ENCODE peak calls at places on chromosomes 7 and 10, in seven cellular contexts. One of them, this sample, is unnamed.

GRCh38 chr7:43692582-43693373 is 36.5 kb downstream of the COA1 start:
- DNase-seq in stimulated activated CD4-positive, alpha-beta T cell treated with anti-CD3 and anti-CD28 coated beads, Interleukin-15, amount 100 ng/mL, for 24 hours: no peak
- DNase-seq in AG04449: no peak
- DNase-seq in NCI-H1436: no peak
- DNase-seq in central memory CD4-positive, alpha-beta T cell: no peak
- DNase-seq in nephron progenitor cell: no peak
- DNase-seq in HS-27A: no peak
- DNase-seq in this sample: no peak

GRCh38 chr10:123997013-123997412 is 96.4 kb downstream of the CHST15 start:
- DNase-seq in nephron progenitor cell: no peak
- DNase-seq in stimulated activated CD4-positive, alpha-beta T cell treated with anti-CD3 and anti-CD28 coated beads, Interleukin-15, amount 100 ng/mL, for 24 hours: no peak
- DNase-seq in NCI-H1436: no peak
- DNase-seq in HS-27A: no peak
- DNase-seq in AG04449: no peak
- DNase-seq in central memory CD4-positive, alpha-beta T cell: no peak
- DNase-seq in this sample: no peak

GRCh38 chr10:5094265-5095205 is at the start of gene AKR1C3:
- DNase-seq in nephron progenitor cell: no peak
- DNase-seq in HS-27A: no peak
- DNase-seq in stimulated activated CD4-positive, alpha-beta T cell treated with anti-CD3 and anti-CD28 coated beads, Interleukin-15, amount 100 ng/mL, for 24 hours: no peak
- DNase-seq in AG04449: no peak
- DNase-seq in central memory CD4-positive, alpha-beta T cell: peak
- DNase-seq in NCI-H1436: no peak
- DNase-seq in this sample: no peak

GRCh38 chr7:102875700-102876192 is 37.1 kb upstream of the LRRC17 start:
- DNase-seq in nephron progenitor cell: no peak
- DNase-seq in HS-27A: peak
- DNase-seq in NCI-H1436: no peak
- DNase-seq in AG04449: peak
- DNase-seq in central memory CD4-positive, alpha-beta T cell: no peak
- DNase-seq in stimulated activated CD4-positive, alpha-beta T cell treated with anti-CD3 and anti-CD28 coated beads, Interleukin-15, amount 100 ng/mL, for 24 hours: peak
- DNase-seq in this sample: no peak

GRCh38 chr10:35399414-35400009 is 63.2 kb downstream of the CCNY start:
- DNase-seq in HS-27A: no peak
- DNase-seq in NCI-H1436: no peak
- DNase-seq in nephron progenitor cell: no peak
- DNase-seq in AG04449: no peak
- DNase-seq in central memory CD4-positive, alpha-beta T cell: no peak
- DNase-seq in stimulated activated CD4-positive, alpha-beta T cell treated with anti-CD3 and anti-CD28 coated beads, Interleukin-15, amount 100 ng/mL, for 24 hours: no peak
- DNase-seq in this sample: no peak

GRCh38 chr10:131997366-131998049 is 15.8 kb upstream of the BNIP3 start:
- DNase-seq in nephron progenitor cell: peak
- DNase-seq in NCI-H1436: no peak
- DNase-seq in central memory CD4-positive, alpha-beta T cell: no peak
- DNase-seq in AG04449: peak
- DNase-seq in HS-27A: no peak
- DNase-seq in stimulated activated CD4-positive, alpha-beta T cell treated with anti-CD3 and anti-CD28 coated beads, Interleukin-15, amount 100 ng/mL, for 24 hours: no peak
- DNase-seq in this sample: no peak

GRCh38 chr10:8065651-8066050 is 11.2 kb downstream of the GATA3 start:
- DNase-seq in stimulated activated CD4-positive, alpha-beta T cell treated with anti-CD3 and anti-CD28 coated beads, Interleukin-15, amount 100 ng/mL, for 24 hours: no peak
- DNase-seq in AG04449: no peak
- DNase-seq in NCI-H1436: no peak
- DNase-seq in HS-27A: no peak
- DNase-seq in nephron progenitor cell: no peak
- DNase-seq in central memory CD4-positive, alpha-beta T cell: no peak
- DNase-seq in this sample: no peak

GRCh38 chr10:117201826-117202225 is 4.5 kb downstream of the KCNK18 start:
- DNase-seq in central memory CD4-positive, alpha-beta T cell: no peak
- DNase-seq in NCI-H1436: no peak
- DNase-seq in AG04449: no peak
- DNase-seq in stimulated activated CD4-positive, alpha-beta T cell treated with anti-CD3 and anti-CD28 coated beads, Interleukin-15, amount 100 ng/mL, for 24 hours: no peak
- DNase-seq in HS-27A: no peak
- DNase-seq in nephron progenitor cell: no peak
- DNase-seq in this sample: no peak

GRCh38 chr7:4270941-4271715 is 411.0 kb upstream of the FOXK1 start:
- DNase-seq in NCI-H1436: no peak
- DNase-seq in HS-27A: no peak
- DNase-seq in stimulated activated CD4-positive, alpha-beta T cell treated with anti-CD3 and anti-CD28 coated beads, Interleukin-15, amount 100 ng/mL, for 24 hours: no peak
- DNase-seq in central memory CD4-positive, alpha-beta T cell: no peak
- DNase-seq in nephron progenitor cell: no peak
- DNase-seq in AG04449: no peak
- DNase-seq in this sample: no peak

GRCh38 chr7:44213206-44213871 is 12.6 kb downstream of the YKT6 start:
- DNase-seq in central memory CD4-positive, alpha-beta T cell: no peak
- DNase-seq in stimulated activated CD4-positive, alpha-beta T cell treated with anti-CD3 and anti-CD28 coated beads, Interleukin-15, amount 100 ng/mL, for 24 hours: no peak
- DNase-seq in nephron progenitor cell: no peak
- DNase-seq in NCI-H1436: no peak
- DNase-seq in HS-27A: no peak
- DNase-seq in AG04449: no peak
- DNase-seq in this sample: no peak

GRCh38 chr7:69739906-69740545 is 141.8 kb downstream of the AUTS2 start:
- DNase-seq in AG04449: no peak
- DNase-seq in stimulated activated CD4-positive, alpha-beta T cell treated with anti-CD3 and anti-CD28 coated beads, Interleukin-15, amount 100 ng/mL, for 24 hours: no peak
- DNase-seq in central memory CD4-positive, alpha-beta T cell: no peak
- DNase-seq in HS-27A: no peak
- DNase-seq in NCI-H1436: no peak
- DNase-seq in nephron progenitor cell: no peak
- DNase-seq in this sample: no peak

GRCh38 chr10:131848296-131848695 is 52.5 kb upstream of the PPP2R2D start:
- DNase-seq in central memory CD4-positive, alpha-beta T cell: no peak
- DNase-seq in stimulated activated CD4-positive, alpha-beta T cell treated with anti-CD3 and anti-CD28 coated beads, Interleukin-15, amount 100 ng/mL, for 24 hours: no peak
- DNase-seq in HS-27A: no peak
- DNase-seq in AG04449: no peak
- DNase-seq in NCI-H1436: no peak
- DNase-seq in nephron progenitor cell: no peak
- DNase-seq in this sample: no peak

GRCh38 chr10:129713659-129714265 is 246.7 kb downstream of the MGMT start:
- DNase-seq in stimulated activated CD4-positive, alpha-beta T cell treated with anti-CD3 and anti-CD28 coated beads, Interleukin-15, amount 100 ng/mL, for 24 hours: no peak
- DNase-seq in central memory CD4-positive, alpha-beta T cell: no peak
- DNase-seq in nephron progenitor cell: no peak
- DNase-seq in NCI-H1436: no peak
- DNase-seq in HS-27A: no peak
- DNase-seq in AG04449: no peak
- DNase-seq in this sample: no peak

GRCh38 chr7:915291-916218 is 38.9 kb downstream of the ADAP1 start:
- DNase-seq in nephron progenitor cell: peak
- DNase-seq in HS-27A: no peak
- DNase-seq in central memory CD4-positive, alpha-beta T cell: no peak
- DNase-seq in AG04449: no peak
- DNase-seq in NCI-H1436: no peak
- DNase-seq in stimulated activated CD4-positive, alpha-beta T cell treated with anti-CD3 and anti-CD28 coated beads, Interleukin-15, amount 100 ng/mL, for 24 hours: no peak
- DNase-seq in this sample: no peak

GRCh38 chr10:115972426-115972825 is 300.6 kb downstream of the GFRA1 start:
- DNase-seq in nephron progenitor cell: no peak
- DNase-seq in HS-27A: no peak
- DNase-seq in stimulated activated CD4-positive, alpha-beta T cell treated with anti-CD3 and anti-CD28 coated beads, Interleukin-15, amount 100 ng/mL, for 24 hours: no peak
- DNase-seq in AG04449: no peak
- DNase-seq in NCI-H1436: no peak
- DNase-seq in central memory CD4-positive, alpha-beta T cell: no peak
- DNase-seq in this sample: no peak

GRCh38 chr7:102412548-102412947 is 16.4 kb downstream of the PRKRIP1 start:
- DNase-seq in nephron progenitor cell: no peak
- DNase-seq in NCI-H1436: no peak
- DNase-seq in central memory CD4-positive, alpha-beta T cell: peak
- DNase-seq in HS-27A: no peak
- DNase-seq in stimulated activated CD4-positive, alpha-beta T cell treated with anti-CD3 and anti-CD28 coated beads, Interleukin-15, amount 100 ng/mL, for 24 hours: peak
- DNase-seq in AG04449: no peak
- DNase-seq in this sample: peak

GRCh38 chr7:33986951-33987948 is 81.9 kb downstream of the BMPER start:
- DNase-seq in stimulated activated CD4-positive, alpha-beta T cell treated with anti-CD3 and anti-CD28 coated beads, Interleukin-15, amount 100 ng/mL, for 24 hours: no peak
- DNase-seq in HS-27A: peak
- DNase-seq in NCI-H1436: no peak
- DNase-seq in nephron progenitor cell: no peak
- DNase-seq in AG04449: peak
- DNase-seq in central memory CD4-positive, alpha-beta T cell: no peak
- DNase-seq in this sample: no peak

GRCh38 chr10:124537891-124538290 is 76.3 kb downstream of the LHPP start:
- DNase-seq in nephron progenitor cell: no peak
- DNase-seq in stimulated activated CD4-positive, alpha-beta T cell treated with anti-CD3 and anti-CD28 coated beads, Interleukin-15, amount 100 ng/mL, for 24 hours: no peak
- DNase-seq in AG04449: no peak
- DNase-seq in HS-27A: no peak
- DNase-seq in NCI-H1436: no peak
- DNase-seq in central memory CD4-positive, alpha-beta T cell: no peak
- DNase-seq in this sample: no peak

GRCh38 chr7:30164567-30164966 is 29.8 kb downstream of the MTURN start:
- DNase-seq in central memory CD4-positive, alpha-beta T cell: no peak
- DNase-seq in NCI-H1436: peak
- DNase-seq in AG04449: no peak
- DNase-seq in stimulated activated CD4-positive, alpha-beta T cell treated with anti-CD3 and anti-CD28 coated beads, Interleukin-15, amount 100 ng/mL, for 24 hours: no peak
- DNase-seq in HS-27A: no peak
- DNase-seq in nephron progenitor cell: peak
- DNase-seq in this sample: no peak

GRCh38 chr10:67306588-67307205 is 380.9 kb downstream of the LRRTM3 start:
- DNase-seq in NCI-H1436: no peak
- DNase-seq in AG04449: no peak
- DNase-seq in nephron progenitor cell: no peak
- DNase-seq in stimulated activated CD4-positive, alpha-beta T cell treated with anti-CD3 and anti-CD28 coated beads, Interleukin-15, amount 100 ng/mL, for 24 hours: no peak
- DNase-seq in HS-27A: no peak
- DNase-seq in central memory CD4-positive, alpha-beta T cell: no peak
- DNase-seq in this sample: no peak

GRCh38 chr7:68963547-68963946 is 634.7 kb upstream of the AUTS2 start:
- DNase-seq in AG04449: peak
- DNase-seq in HS-27A: no peak
- DNase-seq in central memory CD4-positive, alpha-beta T cell: no peak
- DNase-seq in stimulated activated CD4-positive, alpha-beta T cell treated with anti-CD3 and anti-CD28 coated beads, Interleukin-15, amount 100 ng/mL, for 24 hours: no peak
- DNase-seq in NCI-H1436: no peak
- DNase-seq in nephron progenitor cell: no peak
- DNase-seq in this sample: no peak

GRCh38 chr10:76558586-76558985 is 1079.0 kb downstream of the KCNMA1 start:
- DNase-seq in central memory CD4-positive, alpha-beta T cell: no peak
- DNase-seq in nephron progenitor cell: no peak
- DNase-seq in HS-27A: no peak
- DNase-seq in NCI-H1436: no peak
- DNase-seq in AG04449: no peak
- DNase-seq in stimulated activated CD4-positive, alpha-beta T cell treated with anti-CD3 and anti-CD28 coated beads, Interleukin-15, amount 100 ng/mL, for 24 hours: no peak
- DNase-seq in this sample: no peak

GRCh38 chr10:16867556-16867955 is 50.3 kb upstream of the RSU1 start:
- DNase-seq in central memory CD4-positive, alpha-beta T cell: no peak
- DNase-seq in HS-27A: no peak
- DNase-seq in nephron progenitor cell: no peak
- DNase-seq in stimulated activated CD4-positive, alpha-beta T cell treated with anti-CD3 and anti-CD28 coated beads, Interleukin-15, amount 100 ng/mL, for 24 hours: no peak
- DNase-seq in NCI-H1436: no peak
- DNase-seq in AG04449: peak
- DNase-seq in this sample: no peak

GRCh38 chr7:27167170-27167505 is 1.8 kb upstream of the HOXA9 start:
- DNase-seq in HS-27A: no peak
- DNase-seq in AG04449: no peak
- DNase-seq in central memory CD4-positive, alpha-beta T cell: no peak
- DNase-seq in nephron progenitor cell: peak
- DNase-seq in NCI-H1436: no peak
- DNase-seq in stimulated activated CD4-positive, alpha-beta T cell treated with anti-CD3 and anti-CD28 coated beads, Interleukin-15, amount 100 ng/mL, for 24 hours: no peak
- DNase-seq in this sample: no peak

This sample was measured in T-helper 17 cell.